ENCODE peak calls at places on chromosomes 5 and 9, in five cellular contexts. N is PC-9, E is lower lobe of right lung, Q is GM12864, Y is thoracic aorta. K is an unnamed sample.

GRCh38 chr9:34139477-34140146 is 13.1 kb upstream of the DCAF12 start:
- DNase-seq in Q (no peak), Y (no peak), E (no peak), N (no peak), K (peak; percentile 58)

GRCh38 chr9:13088734-13089427 is 190.6 kb downstream of the MPDZ start:
- DNase-seq in N (no peak), E (no peak), Q (no peak), Y (no peak), K (peak; percentile 53)

GRCh38 chr5:96226941-96227552 is 206.0 kb downstream of the PCSK1 start:
- DNase-seq in Y (no peak), E (no peak), Q (no peak), N (peak; percentile 51), K (no peak)

GRCh38 chr9:27791311-27791710 is 218.0 kb upstream of the C9orf72 start:
- DNase-seq in E (no peak), Q (no peak), N (no peak), Y (no peak), K (no peak)

GRCh38 chr9:125794708-125795107 is 47.5 kb downstream of the PBX3 start:
- DNase-seq in E (no peak), Y (no peak), Q (no peak), N (no peak), K (no peak)

GRCh38 chr5:125326114-125326513 is 579.7 kb upstream of the ZNF608 start:
- DNase-seq in E (no peak), Q (no peak), N (no peak), Y (no peak), K (peak; percentile 89)

GRCh38 chr5:150781706-150782614 is 3.4 kb downstream of the SMIM3 start:
- DNase-seq in Y (peak; percentile 80), E (no peak), Q (no peak), N (no peak), K (peak; percentile 43)

GRCh38 chr9:131880828-131881227 is 141.0 kb upstream of the RAPGEF1 start:
- DNase-seq in E (no peak), Y (no peak), N (no peak), Q (no peak), K (no peak)

GRCh38 chr9:21326526-21327139 is 8.6 kb downstream of the KLHL9 start:
- DNase-seq in Y (no peak), Q (no peak), E (no peak), N (no peak), K (no peak)

GRCh38 chr5:36688722-36689121 is 82.3 kb downstream of the SLC1A3 start:
- DNase-seq in N (peak; percentile 40), Y (no peak), E (no peak), Q (no peak), K (no peak)

GRCh38 chr5:167442922-167443321 is 848.5 kb upstream of the WWC1 start:
- DNase-seq in Y (no peak), N (no peak), E (no peak), Q (no peak), K (no peak)

GRCh38 chr5:68460147-68460760 is 244.7 kb downstream of the PIK3R1 start:
- DNase-seq in Y (no peak), E (no peak), N (peak; percentile 57), Q (peak; percentile 66), K (peak; percentile 49)

GRCh38 chr5:111859031-111859430 is 102.0 kb upstream of the NREP start:
- DNase-seq in Q (no peak), Y (no peak), N (no peak), E (no peak), K (no peak)

GRCh38 chr5:31361234-31361633 is 167.7 kb downstream of the CDH6 start:
- DNase-seq in Q (no peak), N (peak; percentile 48), E (no peak), Y (no peak), K (peak; percentile 26)

GRCh38 chr5:90645024-90645610 is 86.5 kb downstream of the ADGRV1 start:
- DNase-seq in E (no peak), Y (no peak), N (no peak), Q (no peak), K (no peak)

GRCh38 chr5:66963559-66963971 is 233.0 kb downstream of the CD180 start:
- DNase-seq in Y (no peak), E (no peak), N (peak; percentile 89), Q (no peak), K (no peak)

GRCh38 chr9:127049581-127049980 is 72.9 kb downstream of the ANGPTL2 start:
- DNase-seq in N (no peak), Y (no peak), E (no peak), Q (no peak), K (no peak)

GRCh38 chr5:139725073-139725830 is 70.4 kb upstream of the PSD2 start:
- DNase-seq in N (peak; percentile 57), Y (no peak), Q (no peak), E (peak; percentile 54), K (peak; percentile 85)

GRCh38 chr9:86410281-86410680 is 56.1 kb upstream of the TUT7 start:
- DNase-seq in Q (no peak), Y (no peak), N (no peak), E (no peak), K (no peak)

GRCh38 chr5:14229734-14230133 is 86.6 kb downstream of the TRIO start:
- DNase-seq in E (no peak), N (no peak), Y (no peak), Q (no peak), K (no peak)

GRCh38 chr5:72108200-72109050 is 1.1 kb downstream of the MAP1B start:
- DNase-seq in Y (peak; percentile 53), N (peak; percentile 56), E (peak; percentile 54), Q (no peak), K (peak; percentile 96)

GRCh38 chr9:7186175-7186574 is 428.4 kb downstream of the KDM4C start:
- DNase-seq in N (no peak), Y (no peak), Q (no peak), E (no peak), K (no peak)

GRCh38 chr5:110751902-110752762 is 13.3 kb downstream of the SLC25A46 start:
- DNase-seq in Y (no peak), E (no peak), Q (peak; percentile 96), N (no peak), K (no peak)

GRCh38 chr5:72187388-72188070 is 80.3 kb downstream of the MAP1B start:
- DNase-seq in Q (no peak), N (no peak), Y (no peak), E (no peak), K (no peak)

GRCh38 chr5:174725261-174725990 is 1.0 kb downstream of the MSX2 start:
- DNase-seq in Y (no peak), E (no peak), Q (no peak), N (no peak), K (no peak)

GRCh38 chr5:41835625-41836024 is 34.6 kb downstream of the OXCT1 start:
- DNase-seq in Q (no peak), E (no peak), N (no peak), Y (peak; percentile 11), K (peak; percentile 46)

GRCh38 chr5:14426521-14426920 is 155.1 kb upstream of the OTULINL start:
- DNase-seq in Q (no peak), E (no peak), Y (no peak), N (no peak), K (no peak)

GRCh38 chr9:16236326-16236725 is 634.1 kb downstream of the BNC2 start:
- DNase-seq in E (no peak), N (no peak), Q (no peak), Y (no peak), K (no peak)

GRCh38 chr5:39074009-39074886 is at the start of gene RICTOR:
- DNase-seq in E (peak; percentile 95), Y (peak; percentile 69), N (peak; percentile 67), Q (peak; percentile 61), K (peak; percentile 92)

GRCh38 chr9:4297795-4298254 is 2.0 kb downstream of the GLIS3 start:
- DNase-seq in N (peak; percentile 50), Y (peak; percentile 25), Q (no peak), E (peak; percentile 73), K (no peak)

GRCh38 chr5:72353046-72353445 is 32.9 kb downstream of the PTCD2 start:
- DNase-seq in N (no peak), Y (no peak), E (no peak), Q (no peak), K (no peak)

GRCh38 chr5:50966986-50967385 is 300.5 kb downstream of the PARP8 start:
- DNase-seq in Y (no peak), E (no peak), Q (no peak), N (no peak), K (no peak)

GRCh38 chr9:18472915-18473314 is 1.0 kb upstream of the ADAMTSL1 start:
- DNase-seq in E (no peak), Q (no peak), Y (no peak), N (no peak), K (no peak)

DNA sequence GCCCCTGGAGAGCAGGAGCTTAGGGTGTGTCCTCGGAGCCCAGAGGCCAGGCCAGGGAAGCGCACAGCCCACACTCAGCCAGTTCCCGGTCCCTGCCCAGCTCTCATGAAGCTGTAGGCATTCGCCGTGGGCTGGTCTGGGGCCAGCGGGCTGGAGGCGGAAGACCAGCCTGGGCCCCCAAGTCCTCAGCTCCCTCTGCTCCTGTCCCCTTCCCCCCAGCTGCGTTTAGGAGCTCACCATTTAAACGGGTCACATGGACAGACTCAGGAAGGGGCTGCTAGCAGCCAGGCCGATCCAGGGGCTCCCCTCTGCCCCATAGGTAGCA is 17.4 kb downstream of the DNLZ start:
- DNase-seq in E (no peak), Q (no peak), N (no peak), Y (no peak), K (no peak)
- TF ChIP-seq CTCF in E (no peak), Q (no peak), N (peak; percentile 18), Y (peak; percentile 5), K (no peak)

DNA sequence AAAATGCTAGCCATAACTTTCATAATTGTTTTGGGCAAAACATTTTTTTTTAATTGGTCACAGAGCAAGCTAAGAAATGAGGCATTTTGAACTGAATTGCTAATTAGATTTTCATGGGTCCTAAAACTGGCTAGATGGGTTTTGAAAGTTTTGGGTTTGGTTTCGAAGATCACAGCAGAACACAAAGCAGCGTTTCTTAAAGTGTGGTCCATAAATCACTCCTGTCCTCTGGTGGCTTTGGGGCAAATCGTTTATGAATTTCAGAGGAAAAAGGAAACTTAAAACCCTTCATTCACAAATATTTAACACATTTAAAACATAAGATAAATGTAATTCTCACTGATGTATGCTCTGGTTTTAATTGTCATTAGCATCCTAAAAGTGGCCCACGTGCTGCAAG is 503.7 kb downstream of the SPATA31D1 start:
- DNase-seq in Y (no peak), N (no peak), E (no peak), Q (no peak), K (no peak)
- TF ChIP-seq CTCF in Y (no peak), N (no peak), E (no peak), Q (no peak), K (peak; percentile 7)

GRCh38 chr9:89281106-89281505 is 29.9 kb upstream of the CKS2 start:
- DNase-seq in Y (no peak), E (no peak), Q (no peak), N (no peak), K (no peak)

GRCh38 chr9:89277454-89277853 is 33.5 kb upstream of the CKS2 start:
- DNase-seq in Q (no peak), Y (no peak), E (no peak), N (no peak), K (no peak)

GRCh38 chr9:89277043-89277442 is 34.0 kb upstream of the CKS2 start:
- DNase-seq in E (no peak), Y (no peak), Q (no peak), N (no peak), K (no peak)

GRCh38 chr9:89278551-89278950 is 32.4 kb upstream of the CKS2 start:
- DNase-seq in N (no peak), Q (no peak), Y (no peak), E (no peak), K (no peak)

GRCh38 chr9:89278997-89279739 is 31.8 kb upstream of the CKS2 start:
- DNase-seq in N (no peak), Q (peak; percentile 13), Y (no peak), E (no peak), K (peak; percentile 45)
- TF ChIP-seq CTCF in N (peak; percentile 87), Q (peak; percentile 71), Y (peak; percentile 53), E (peak; percentile 72), K (peak; percentile 80)

GRCh38 chr5:12100542-12100941 is 196.3 kb upstream of the CTNND2 start:
- DNase-seq in Q (no peak), E (no peak), Y (no peak), N (no peak), K (no peak)
- TF ChIP-seq CTCF in Q (no peak), E (no peak), Y (no peak), N (no peak), K (no peak)